ENCODE peak calls at places on chromosomes 5 and 9, in nine cellular contexts. F is type B pancreatic cell; Z is activated T-helper 1 cell treated with anti-CD3 and anti-CD28 coated beads, Interleukin-12 subunit alpha, Interleukin-12 subunit beta, Interleukin-2, Interleukin-4 antibody, amounts not matched to agents 30 ng/mL and 10 ng/mL and 1 ng/mL, durations not matched to agents 14 hours and 24 hours and 36 hours; N is SW480; Q is NCI-H748 treated with DMSO at 0.1 percent for 48 hours; U is activated T-cell treated with anti-CD3 and anti-CD28 coated beads, Interleukin-2, amount 50 U/mL, for 24 hours; I is tibial nerve; X is non-pigmented ciliary epithelial cell; V is NB4. E is an unnamed sample.

GRCh38 chr5:96709152-96709821 is 47.1 kb downstream of the CAST start:
- DNase-seq in Q (no peak), F (no peak), U (no peak), I (no peak), N (no peak), X (peak; percentile 47), Z (no peak), V (no peak), E (no peak)

GRCh38 chr5:170434953-170435605 is 45.9 kb upstream of the KCNMB1 start:
- DNase-seq in I (no peak), F (peak; percentile 78), N (peak; percentile 50), X (no peak), V (peak; percentile 64), Z (peak; percentile 36), U (peak; percentile 78), Q (peak; percentile 6), E (peak; percentile 7)

GRCh38 chr5:88883566-88884434 is 816 bp upstream of the MEF2C start:
- DNase-seq in N (peak; percentile 35), Z (peak; percentile 8), U (peak; percentile 35), F (peak; percentile 68), I (no peak), Q (peak; percentile 80), X (peak; percentile 53), V (peak; percentile 10), E (no peak)

GRCh38 chr5:82745016-82745415 is 332.2 kb downstream of the TMEM167A start:
- DNase-seq in U (no peak), N (no peak), X (no peak), I (no peak), F (no peak), Z (no peak), V (no peak), Q (no peak), E (no peak)

GRCh38 chr9:37528652-37529072 is 42.9 kb downstream of the POLR1E start:
- DNase-seq in U (peak; percentile 42), X (no peak), V (no peak), Z (no peak), Q (no peak), F (no peak), N (no peak), I (no peak), E (no peak)

GRCh38 chr9:130745829-130746228 is 52.2 kb downstream of the EXOSC2 start:
- DNase-seq in F (no peak), X (no peak), U (no peak), N (no peak), I (no peak), Q (no peak), V (no peak), Z (no peak), E (no peak)

GRCh38 chr5:170483701-170484458 is 19.9 kb upstream of the KCNIP1 start:
- DNase-seq in F (peak; percentile 63), V (peak; percentile 19), Z (no peak), N (peak; percentile 94), U (no peak), Q (peak; percentile 27), I (no peak), X (no peak), E (no peak)

GRCh38 chr5:375921-376871 is 54.7 kb downstream of the AHRR start:
- DNase-seq in I (no peak), N (no peak), Z (peak; percentile 0), Q (no peak), F (peak; percentile 68), U (peak; percentile 36), V (peak; percentile 73), X (no peak), E (no peak)

GRCh38 chr9:133979124-133979920 is 12.8 kb downstream of the VAV2 start:
- DNase-seq in N (no peak), Z (no peak), U (no peak), I (no peak), Q (no peak), X (no peak), F (no peak), V (no peak), E (no peak)

GRCh38 chr5:68267044-68267443 is 51.5 kb downstream of the PIK3R1 start:
- DNase-seq in Q (no peak), N (no peak), F (no peak), U (no peak), V (no peak), X (no peak), I (no peak), Z (no peak), E (no peak)

GRCh38 chr5:79330071-79330470 is 94.1 kb downstream of the JMY start:
- DNase-seq in N (no peak), X (no peak), F (no peak), Q (no peak), I (no peak), U (no peak), Z (no peak), V (no peak), E (no peak)

GRCh38 chr5:137888875-137889759 is at the start of gene PKD2L2:
- DNase-seq in I (peak; percentile 50), N (no peak), U (peak; percentile 88), X (peak; percentile 55), Q (no peak), Z (peak; percentile 82), F (no peak), V (peak; percentile 94), E (peak; percentile 73)

GRCh38 chr9:103661663-103662062 is 432.4 kb upstream of the SMC2 start:
- DNase-seq in X (no peak), N (no peak), V (no peak), Z (no peak), U (no peak), I (no peak), Q (peak; percentile 89), F (no peak), E (no peak)

GRCh38 chr9:27162045-27162444 is 53.0 kb downstream of the TEK start:
- DNase-seq in U (no peak), N (no peak), X (no peak), Z (no peak), Q (no peak), V (no peak), F (no peak), I (no peak), E (no peak)

GRCh38 chr9:107226431-107226830 is 56.6 kb upstream of the RAD23B start:
- DNase-seq in X (no peak), V (peak; percentile 22), N (no peak), F (no peak), Q (no peak), Z (no peak), I (no peak), U (no peak), E (no peak)

GRCh38 chr5:131821221-131821620 is 24.4 kb upstream of the FNIP1 start:
- DNase-seq in N (no peak), U (no peak), X (no peak), I (no peak), Z (no peak), Q (no peak), F (no peak), V (no peak), E (no peak)

GRCh38 chr9:134455951-134456739 is 129.9 kb downstream of the RXRA start:
- DNase-seq in X (peak; percentile 89), N (peak; percentile 79), V (peak; percentile 75), Z (peak; percentile 57), I (peak; percentile 87), U (peak; percentile 80), F (no peak), Q (no peak), E (no peak)

GRCh38 chr9:36871606-36872005 is 162.5 kb downstream of the PAX5 start:
- DNase-seq in F (no peak), X (no peak), N (no peak), I (no peak), Z (no peak), U (no peak), Q (no peak), V (no peak), E (no peak)

GRCh38 chr5:95862636-95863382 is 40.3 kb upstream of the GLRX start:
- DNase-seq in I (no peak), X (no peak), U (peak; percentile 12), Z (no peak), N (no peak), Q (no peak), V (peak; percentile 33), F (no peak), E (no peak)

GRCh38 chr9:131758972-131759647 is 19.2 kb upstream of the RAPGEF1 start:
- DNase-seq in Z (no peak), Q (no peak), V (peak; percentile 76), F (no peak), X (no peak), U (no peak), I (no peak), N (no peak), E (no peak)